ENCODE peak calls at places on chromosomes 6 and 20, in eight cellular contexts. F is IMR-90, W is adrenal gland, M is breast epithelium, C is uterus, D is A549, P is HepG2, X is stomach. L is an unnamed sample.

GRCh38 chr6:81996414-81996813 is 243.9 kb upstream of the TENT5A start:
- DNase-seq in F (peak), W (no peak), M (no peak), C (no peak), D (no peak), P (no peak), X (no peak), L (no peak)

GRCh38 chr6:5532941-5533340 is 271.6 kb downstream of the FARS2 start:
- DNase-seq in F (no peak), W (no peak), M (no peak), C (no peak), D (no peak), P (no peak), X (no peak), L (no peak)

GRCh38 chr20:2751347-2751867 is 49.0 kb downstream of the CPXM1 start:
- DNase-seq in F (no peak), W (no peak), M (no peak), C (no peak), D (peak), P (peak), X (no peak), L (no peak)

GRCh38 chr6:80319286-80319685 is 212.8 kb downstream of the BCKDHB start:
- DNase-seq in F (no peak), W (no peak), M (no peak), C (no peak), D (no peak), P (no peak), X (no peak), L (no peak)

GRCh38 chr6:127119361-127120108 is 1.1 kb downstream of the RSPO3 start:
- DNase-seq in F (no peak), W (no peak), M (no peak), C (peak), D (no peak), P (no peak), X (peak), L (no peak)

GRCh38 chr6:112571486-112571885 is 224.4 kb downstream of the RFPL4B start:
- DNase-seq in F (peak), W (no peak), M (no peak), C (no peak), D (no peak), P (no peak), X (peak), L (peak)

GRCh38 chr6:162119349-162119748 is 608.2 kb downstream of the PRKN start:
- DNase-seq in F (no peak), W (peak), M (no peak), C (no peak), D (no peak), P (no peak), X (no peak), L (peak)

GRCh38 chr20:11246251-11246775 is 572.5 kb upstream of the JAG1 start:
- DNase-seq in F (no peak), W (no peak), M (no peak), C (no peak), D (no peak), P (no peak), X (no peak), L (no peak)

GRCh38 chr6:157326979-157327378 is 3.7 kb upstream of the TMEM242 start:
- DNase-seq in F (peak), W (no peak), M (no peak), C (no peak), D (no peak), P (peak), X (no peak), L (no peak)

GRCh38 chr6:148289153-148289552 is 53.5 kb upstream of the SASH1 start:
- DNase-seq in F (no peak), W (no peak), M (no peak), C (no peak), D (no peak), P (no peak), X (no peak), L (no peak)

GRCh38 chr6:44260451-44261297 is 3.3 kb upstream of the SLC35B2 start:
- DNase-seq in F (no peak), W (no peak), M (no peak), C (no peak), D (no peak), P (no peak), X (no peak), L (no peak)
- TF ChIP-seq POLR2A in F (no peak), W (no peak), M (no peak), C (no peak), D (no peak), P (no peak), X (no peak), L (no peak)

GRCh38 chr20:45816951-45817651 is 4.7 kb downstream of the UBE2C start:
- DNase-seq in F (no peak), W (no peak), M (no peak), C (no peak), D (no peak), P (no peak), X (no peak), L (no peak)
- TF ChIP-seq POLR2A in F (no peak), W (no peak), M (no peak), C (no peak), D (no peak), P (peak), X (no peak), L (no peak)

GRCh38 chr6:26041946-26042345 is 45.3 kb upstream of the HFE start:
- DNase-seq in F (no peak), W (no peak), M (no peak), C (no peak), D (no peak), P (no peak), X (no peak), L (no peak)

GRCh38 chr6:26045939-26046368 is 41.3 kb upstream of the HFE start:
- DNase-seq in F (no peak), W (no peak), M (no peak), C (no peak), D (no peak), P (peak), X (no peak), L (no peak)

GRCh38 chr6:26043389-26044139 is 43.7 kb upstream of the HFE start:
- DNase-seq in F (peak), W (peak), M (peak), C (peak), D (peak), P (peak), X (peak), L (peak)

GRCh38 chr6:26045046-26045938 is 41.9 kb upstream of the HFE start:
- DNase-seq in F (peak), W (peak), M (peak), C (peak), D (peak), P (peak), X (peak), L (peak)

DNA sequence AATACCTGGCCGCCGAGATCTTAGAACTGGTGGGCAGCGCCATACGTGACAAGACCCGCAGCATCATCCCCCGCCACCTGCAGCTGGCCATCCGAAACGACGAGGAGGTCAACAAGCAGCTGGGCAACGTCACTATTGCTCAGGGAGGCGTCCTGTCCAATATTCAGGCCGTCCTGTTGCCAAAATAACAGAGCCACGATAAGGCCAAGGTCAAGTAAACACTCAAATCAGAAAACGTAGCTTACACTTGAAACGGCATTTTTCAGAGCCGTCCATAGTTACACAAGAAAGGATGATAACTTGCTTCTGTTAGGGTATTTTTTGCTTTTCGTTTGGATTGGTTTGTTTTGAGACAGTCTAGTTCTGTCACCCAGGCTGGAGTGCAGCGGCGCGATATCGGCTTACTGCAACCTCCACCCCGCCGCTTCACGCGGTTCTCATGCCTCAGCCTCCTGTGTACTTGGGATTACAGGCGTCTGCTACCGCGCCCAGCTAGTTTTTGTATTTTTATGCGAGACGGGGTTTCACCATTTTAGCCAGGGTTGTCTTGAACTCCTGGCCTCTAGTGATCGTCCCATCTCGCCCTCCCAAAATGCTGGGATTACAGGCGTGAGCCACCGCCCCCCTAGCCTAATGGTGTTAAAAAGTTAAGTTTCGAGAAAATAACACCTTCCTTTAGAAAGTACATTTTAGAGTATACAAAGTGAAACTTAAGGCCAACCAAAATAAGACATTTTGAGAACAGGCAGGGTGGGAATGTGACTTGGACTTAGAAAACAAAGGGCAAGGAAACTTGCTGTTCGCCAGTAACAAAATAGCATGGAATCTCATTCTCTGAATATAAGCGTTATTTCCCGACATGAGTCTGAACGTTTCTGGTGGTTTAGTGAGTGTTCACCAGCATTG is 42.8 kb upstream of the HFE start:
- DNase-seq in F (peak), W (peak), M (no peak), C (peak), D (peak), P (peak), X (no peak), L (no peak)
- TF ChIP-seq POLR2A in F (no peak), W (no peak), M (no peak), C (no peak), D (peak), P (peak), X (no peak), L (no peak)

DNA sequence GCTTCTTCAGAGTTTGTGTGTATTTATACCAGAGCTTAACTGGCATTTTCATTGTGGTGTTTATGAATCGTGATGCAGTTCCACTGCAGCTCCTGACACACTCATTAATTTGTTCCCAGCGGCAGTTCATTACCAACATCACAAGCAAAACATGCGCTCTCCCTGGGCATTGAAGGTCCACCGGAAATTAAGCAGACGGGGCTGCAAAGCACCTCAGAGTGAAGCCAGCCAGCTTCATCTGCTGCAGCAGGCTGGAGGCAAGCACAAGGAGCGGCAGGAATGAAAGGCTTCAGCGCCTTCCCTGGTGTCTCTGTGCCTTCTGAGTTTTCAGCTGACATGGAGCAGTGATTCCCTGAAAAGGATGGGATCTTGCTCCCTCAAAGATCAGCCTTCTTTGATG is 246.0 kb upstream of the SPTLC3 start:
- DNase-seq in F (no peak), W (no peak), M (no peak), C (peak), D (no peak), P (no peak), X (no peak), L (peak)
- TF ChIP-seq POLR2A in F (no peak), W (no peak), M (no peak), C (no peak), D (no peak), P (no peak), X (no peak), L (no peak)

DNA sequence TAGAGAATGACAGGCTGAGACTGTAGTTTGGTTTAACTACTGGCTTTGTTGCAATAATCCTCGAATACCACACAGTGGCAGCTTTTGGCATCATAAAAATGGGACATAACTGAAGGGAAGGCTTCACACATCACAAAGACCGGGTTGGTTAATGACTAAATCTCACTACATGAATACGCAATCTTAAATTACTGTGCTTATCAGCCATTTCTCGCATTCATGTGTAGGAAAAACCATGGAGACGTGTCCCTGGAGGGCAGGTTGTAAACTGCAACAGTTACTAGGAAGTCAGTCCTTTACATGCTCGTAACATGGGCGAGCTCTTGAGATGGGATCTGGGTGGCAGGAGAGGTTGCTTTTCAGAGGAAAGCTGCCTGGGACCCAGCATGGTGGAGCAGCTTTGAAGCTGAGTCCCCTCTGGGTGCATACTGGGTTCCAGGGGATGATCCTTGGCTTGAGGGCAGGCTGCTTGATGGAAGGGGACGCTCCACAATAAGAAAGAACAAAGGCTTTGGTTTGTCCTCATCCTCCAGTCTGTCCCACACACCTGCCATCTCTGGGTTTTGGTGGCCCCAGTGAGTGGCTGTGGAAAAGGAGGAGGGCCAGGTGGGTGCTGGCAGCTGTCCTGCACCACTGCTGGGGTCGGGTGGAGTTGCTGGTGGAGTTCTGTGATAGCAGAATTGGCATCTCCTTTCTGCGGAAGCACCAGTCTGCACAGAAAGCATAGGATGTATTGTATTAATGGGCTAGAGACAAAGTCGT is 2.1 kb downstream of the RPS21 start:
- DNase-seq in F (no peak), W (no peak), M (no peak), C (no peak), D (no peak), P (no peak), X (no peak), L (no peak)
- TF ChIP-seq POLR2A in F (no peak), W (no peak), M (no peak), C (no peak), D (no peak), P (peak), X (no peak), L (no peak)

DNA sequence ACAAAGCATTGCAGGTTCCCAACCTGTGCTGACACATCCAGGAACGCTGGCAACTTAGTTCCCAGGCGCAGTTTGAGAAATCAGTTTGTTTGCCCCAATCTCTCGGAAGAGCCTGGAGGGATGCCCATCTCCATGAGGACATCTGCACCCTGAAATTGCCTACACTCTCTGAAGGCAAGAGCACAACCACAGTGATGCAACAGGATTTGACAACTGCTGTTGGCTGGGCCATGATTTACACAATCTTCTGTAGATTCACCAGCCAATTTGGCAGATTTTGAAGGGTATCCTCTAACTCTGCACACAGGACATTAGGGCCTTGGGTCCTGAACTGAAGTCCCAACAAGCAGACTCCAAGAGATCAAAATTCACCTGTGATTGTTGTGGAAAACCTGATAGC is 3.4 kb downstream of the APMAP start:
- DNase-seq in F (no peak), W (no peak), M (no peak), C (no peak), D (no peak), P (no peak), X (peak), L (no peak)
- TF ChIP-seq POLR2A in F (no peak), W (no peak), M (no peak), C (no peak), D (no peak), P (no peak), X (no peak), L (no peak)

GRCh38 chr6:119174879-119175817 is 96.7 kb upstream of the FAM184A start:
- DNase-seq in F (peak), W (no peak), M (no peak), C (no peak), D (no peak), P (no peak), X (no peak), L (no peak)
- TF ChIP-seq POLR2A in F (no peak), W (no peak), M (no peak), C (no peak), D (no peak), P (no peak), X (no peak), L (no peak)

GRCh38 chr6:36460916-36461315 is 18.1 kb downstream of the KCTD20 start:
- DNase-seq in F (no peak), W (no peak), M (no peak), C (no peak), D (no peak), P (no peak), X (no peak), L (no peak)
- TF ChIP-seq POLR2A in F (no peak), W (no peak), M (no peak), C (no peak), D (no peak), P (no peak), X (no peak), L (no peak)

GRCh38 chr6:42467651-42468050 is 15.9 kb upstream of the TRERF1 start:
- DNase-seq in F (no peak), W (no peak), M (no peak), C (no peak), D (no peak), P (no peak), X (no peak), L (no peak)
- TF ChIP-seq POLR2A in F (no peak), W (no peak), M (no peak), C (no peak), D (no peak), P (no peak), X (no peak), L (no peak)

GRCh38 chr20:49283703-49284625 is 6.1 kb upstream of the ZNFX1 start:
- DNase-seq in F (no peak), W (no peak), M (no peak), C (no peak), D (no peak), P (peak), X (no peak), L (no peak)
- TF ChIP-seq POLR2A in F (peak), W (no peak), M (no peak), C (no peak), D (no peak), P (peak), X (no peak), L (no peak)

L was measured in heart left ventricle.